ENCODE peak calls at places on chromosome 16, in six cellular contexts. X, U, W, V, G and Q are unnamed samples.

GRCh38 chr16:56647641-56648431 is 3.9 kb upstream of the MT1B start:
- DNase-seq in X (no peak), U (no peak), W (no peak), V (no peak), G (peak), Q (no peak)

GRCh38 chr16:72896719-72897118 is 151.2 kb downstream of the ZFHX3 start:
- DNase-seq in X (no peak), U (no peak), W (no peak), V (no peak), G (no peak), Q (no peak)

GRCh38 chr16:49664221-49665215 is 191.4 kb downstream of the ZNF423 start:
- DNase-seq in X (no peak), U (no peak), W (no peak), V (no peak), G (peak), Q (no peak)

GRCh38 chr16:87418644-87419043 is 26.5 kb downstream of the MAP1LC3B start:
- DNase-seq in X (no peak), U (no peak), W (no peak), V (no peak), G (peak), Q (no peak)

GRCh38 chr16:75593825-75594820 is 27.9 kb downstream of the GABARAPL2 start:
- DNase-seq in X (no peak), U (peak), W (no peak), V (no peak), G (peak), Q (peak)

GRCh38 chr16:78893340-78893739 is 707.2 kb downstream of the MAF start:
- DNase-seq in X (no peak), U (no peak), W (no peak), V (no peak), G (no peak), Q (no peak)

GRCh38 chr16:84827131-84827574 is 7.4 kb downstream of the CRISPLD2 start:
- DNase-seq in X (no peak), U (no peak), W (no peak), V (no peak), G (peak), Q (peak)

GRCh38 chr16:24116371-24116770 is 139.8 kb upstream of the CACNG3 start:
- DNase-seq in X (no peak), U (no peak), W (no peak), V (no peak), G (no peak), Q (no peak)

GRCh38 chr16:29007865-29008593 is 23.2 kb downstream of the LAT start:
- DNase-seq in X (no peak), U (no peak), W (peak), V (peak), G (no peak), Q (peak)

GRCh38 chr16:82987767-82988166 is 361.0 kb downstream of the CDH13 start:
- DNase-seq in X (no peak), U (no peak), W (no peak), V (no peak), G (no peak), Q (no peak)

GRCh38 chr16:84648595-84649510 is 542 bp downstream of the KLHL36 start:
- DNase-seq in X (peak), U (peak), W (peak), V (peak), G (peak), Q (peak)

GRCh38 chr16:80142276-80142675 is 398.5 kb upstream of the DYNLRB2 start:
- DNase-seq in X (no peak), U (no peak), W (no peak), V (no peak), G (no peak), Q (no peak)

GRCh38 chr16:48918520-48919258 is 308.7 kb upstream of the N4BP1 start:
- DNase-seq in X (no peak), U (no peak), W (no peak), V (no peak), G (no peak), Q (peak)